ENCODE peak calls at places on chromosomes 1 and 21, in nine cellular contexts. V, W, B, P, G, C, Z, K and D are unnamed samples.

GRCh38 chr1:1677718-1678580 is 14.6 kb downstream of the SLC35E2B start:
- DNase-seq in V (no peak), W (peak), B (no peak), P (no peak), G (no peak), C (no peak), Z (peak), K (no peak), D (peak)

GRCh38 chr1:75672528-75673393 is 51.7 kb upstream of the ACADM start:
- DNase-seq in V (peak), W (no peak), B (no peak), P (peak), G (peak), C (peak), Z (peak), K (peak), D (no peak)

GRCh38 chr1:12467570-12468286 is 150.3 kb downstream of the DHRS3 start:
- DNase-seq in V (no peak), W (no peak), B (no peak), P (no peak), G (no peak), C (no peak), Z (no peak), K (no peak), D (no peak)

GRCh38 chr1:11850121-11850520 is 2.5 kb upstream of the NPPA start:
- DNase-seq in V (no peak), W (no peak), B (no peak), P (no peak), G (no peak), C (no peak), Z (no peak), K (no peak), D (no peak)

GRCh38 chr1:184755226-184756065 is 788 bp upstream of the EDEM3 start:
- DNase-seq in V (peak), W (no peak), B (peak), P (peak), G (no peak), C (peak), Z (peak), K (no peak), D (peak)

GRCh38 chr1:110119843-110120242 is 7.6 kb downstream of the UBL4B start:
- DNase-seq in V (no peak), W (no peak), B (peak), P (no peak), G (no peak), C (no peak), Z (no peak), K (no peak), D (no peak)

GRCh38 chr21:46322351-46323226 is 1.1 kb downstream of the C21orf58 start:
- DNase-seq in V (peak), W (no peak), B (peak), P (peak), G (peak), C (no peak), Z (peak), K (no peak), D (peak)

GRCh38 chr1:161168906-161169305 is 2.7 kb downstream of the PPOX start:
- DNase-seq in V (no peak), W (no peak), B (no peak), P (no peak), G (no peak), C (no peak), Z (no peak), K (no peak), D (no peak)